ENCODE peak calls at places on chromosomes 5 and 9, in five cellular contexts. T is midbrain, X is NCI-H524 treated with DMSO at 0.1 percent for 48 hours, H is RCC 7860, K is anterior cingulate cortex. S is an unnamed sample.

GRCh38 chr5:141951341-141951781 is 6.6 kb downstream of the PCDH12 start:
- DNase-seq in T (no peak), X (no peak), K (no peak), H (no peak), S (no peak)

GRCh38 chr9:27539479-27540441 is 10.1 kb upstream of the MOB3B start:
- DNase-seq in H (no peak), X (no peak), T (peak; percentile 65), K (no peak), S (peak; percentile 45)

GRCh38 chr9:122084276-122084675 is 8.8 kb downstream of the TTLL11 start:
- DNase-seq in X (no peak), T (peak; percentile 9), H (no peak), K (no peak), S (no peak)

GRCh38 chr9:83451308-83451707 is 86.9 kb downstream of the FRMD3 start:
- DNase-seq in H (no peak), T (no peak), X (no peak), K (no peak), S (no peak)

GRCh38 chr9:129500863-129501770 is 119.8 kb downstream of the C9orf50 start:
- DNase-seq in H (no peak), X (no peak), K (no peak), T (no peak), S (no peak)

GRCh38 chr5:158406884-158407790 is 548.2 kb upstream of the CLINT1 start:
- DNase-seq in K (no peak), T (no peak), X (no peak), H (peak; percentile 76), S (no peak)

GRCh38 chr9:114968710-114969109 is 38.3 kb upstream of the TNFSF8 start:
- DNase-seq in K (no peak), H (peak; percentile 36), T (no peak), X (no peak), S (no peak)

GRCh38 chr9:124480621-124480981 is 26.6 kb downstream of the NR5A1 start:
- DNase-seq in H (no peak), X (no peak), T (no peak), K (no peak), S (no peak)

GRCh38 chr5:68576805-68577204 is 361.2 kb downstream of the PIK3R1 start:
- DNase-seq in H (no peak), T (no peak), X (no peak), K (no peak), S (no peak)

GRCh38 chr9:22588918-22589317 is 142.3 kb downstream of the DMRTA1 start:
- DNase-seq in T (no peak), X (no peak), H (no peak), K (no peak), S (no peak)

GRCh38 chr5:4205408-4205807 is 609.8 kb downstream of the IRX1 start:
- DNase-seq in K (no peak), H (no peak), T (no peak), X (no peak), S (no peak)